ENCODE peak calls at places on chromosomes 4 and X, in five cellular contexts. E is HEK293T, S is GM03348, W is cardiac fibroblast, P is globus pallidus. G is an unnamed sample.

GRCh38 chr4:121304843-121305348 is 75.9 kb downstream of the QRFPR start:
- DNase-seq in P (no peak), E (no peak), W (no peak), S (no peak), G (no peak)

GRCh38 chr4:98663226-98664006 is 5.0 kb upstream of the TSPAN5 start:
- DNase-seq in E (no peak), W (no peak), S (no peak), P (no peak), G (no peak)

GRCh38 chr4:153204247-153205027 is at the start of gene TRIM2:
- DNase-seq in P (peak; percentile 97), E (peak; percentile 56), S (peak; percentile 53), W (peak; percentile 84), G (no peak)

GRCh38 chr4:87947381-87948160 is 27.9 kb upstream of the SPP1 start:
- DNase-seq in S (no peak), W (no peak), P (no peak), E (no peak), G (no peak)

GRCh38 chr4:99378876-99379275 is 26.3 kb upstream of the ADH1C start:
- DNase-seq in W (no peak), S (no peak), P (no peak), E (no peak), G (no peak)

GRCh38 chr4:53365121-53365485 is 758 bp downstream of the SCFD2 start:
- DNase-seq in E (peak; percentile 42), P (no peak), W (peak; percentile 23), S (peak; percentile 31), G (no peak)

GRCh38 chr4:170038232-170038631 is 12.0 kb upstream of the MFAP3L start:
- DNase-seq in E (no peak), P (no peak), S (no peak), W (no peak), G (no peak)

GRCh38 chr4:158858410-158859189 is 89.8 kb downstream of the FNIP2 start:
- DNase-seq in S (peak; percentile 43), E (no peak), P (no peak), W (no peak), G (peak; percentile 20)

GRCh38 chr4:178976861-178977260 is 1534.6 kb upstream of the AGA start:
- DNase-seq in S (no peak), P (no peak), W (no peak), E (no peak), G (no peak)

GRCh38 chr4:73450398-73451004 is 14.5 kb downstream of the AFP start:
- DNase-seq in E (no peak), S (peak; percentile 74), W (peak; percentile 78), P (no peak), G (no peak)

GRCh38 chr4:39526810-39527295 is 386 bp downstream of the UGDH start:
- DNase-seq in S (no peak), W (no peak), E (no peak), P (peak; percentile 30), G (no peak)

GRCh38 chr4:186936496-186937375 is 213.1 kb upstream of the FAT1 start:
- DNase-seq in E (no peak), W (peak; percentile 75), P (no peak), S (peak; percentile 56), G (no peak)

GRCh38 chrX:46575991-46576392 is 2.4 kb downstream of the CHST7 start:
- DNase-seq in W (peak; percentile 66), S (peak; percentile 12), P (no peak), E (no peak), G (no peak)

GRCh38 chr4:112813790-112814189 is 176.8 kb downstream of the LARP7 start:
- DNase-seq in E (no peak), W (peak; percentile 24), S (peak; percentile 40), P (no peak), G (no peak)

GRCh38 chr4:163121689-163122088 is 45.0 kb downstream of the NAF1 start:
- DNase-seq in S (no peak), E (no peak), P (no peak), W (peak; percentile 8), G (no peak)

GRCh38 chrX:39418132-39418935 is 617.1 kb downstream of the MID1IP1 start:
- DNase-seq in S (no peak), W (peak; percentile 12), P (no peak), E (no peak), G (no peak)

GRCh38 chr4:188015025-188015778 is 19.6 kb downstream of the ZFP42 start:
- DNase-seq in P (no peak), W (peak; percentile 13), S (peak; percentile 31), E (no peak), G (no peak)

GRCh38 chr4:81845273-81845672 is 373.6 kb upstream of the RASGEF1B start:
- DNase-seq in P (no peak), E (no peak), S (no peak), W (no peak), G (no peak)

GRCh38 chrX:41558531-41558930 is 111.4 kb downstream of the NYX start:
- DNase-seq in S (peak; percentile 22), P (peak; percentile 22), W (peak; percentile 45), E (peak; percentile 32), G (no peak)

GRCh38 chr4:181909368-181909767 is 333.8 kb upstream of the TENM3 start:
- DNase-seq in P (no peak), W (peak; percentile 49), S (peak; percentile 86), E (no peak), G (no peak)

GRCh38 chr4:109947918-109948317 is 35.2 kb downstream of the EGF start:
- DNase-seq in E (no peak), P (no peak), S (no peak), W (no peak), G (no peak)

GRCh38 chr4:156598138-156598681 is 373.4 kb downstream of the PDGFC start:
- DNase-seq in W (peak; percentile 68), E (no peak), S (no peak), P (no peak), G (no peak)

GRCh38 chrX:56281789-56282188 is 49.6 kb downstream of the KLF8 start:
- DNase-seq in W (peak; percentile 31), P (peak; percentile 16), S (peak; percentile 23), E (no peak), G (no peak)

GRCh38 chr4:181536196-181536746 is 706.9 kb upstream of the TENM3 start:
- DNase-seq in P (no peak), S (no peak), E (no peak), W (no peak), G (no peak)

GRCh38 chr4:28225689-28226353 is 1365.2 kb downstream of the STIM2 start:
- DNase-seq in P (peak; percentile 78), W (peak; percentile 4), E (no peak), S (no peak), G (no peak)

GRCh38 chr4:106344324-106344970 is 24.1 kb downstream of the GIMD1 start:
- DNase-seq in P (no peak), S (peak; percentile 25), E (no peak), W (peak; percentile 52), G (no peak)

GRCh38 chr4:182975806-182976205 is 58.6 kb upstream of the DCTD start:
- DNase-seq in W (peak; percentile 66), S (peak; percentile 78), E (no peak), P (no peak), G (no peak)

GRCh38 chrX:151752847-151753246 is 18.3 kb downstream of the CNGA2 start:
- DNase-seq in P (no peak), W (no peak), S (no peak), E (no peak), G (no peak)

GRCh38 chrX:12970691-12971202 is 4.2 kb upstream of the TMSB4X start:
- DNase-seq in W (peak; percentile 81), E (no peak), P (peak; percentile 71), S (peak; percentile 45), G (no peak)

GRCh38 chrX:16785247-16786138 is 773 bp upstream of the TXLNG start:
- DNase-seq in W (no peak), S (no peak), P (no peak), E (no peak), G (no peak)

GRCh38 chrX:136823175-136823574 is 42.4 kb upstream of the ARHGEF6 start:
- DNase-seq in E (no peak), W (no peak), S (peak; percentile 19), P (no peak), G (no peak)

GRCh38 chr4:24632011-24632410 is 47.7 kb upstream of the DHX15 start:
- DNase-seq in W (no peak), E (no peak), P (no peak), S (no peak), G (no peak)

GRCh38 chr4:6649216-6649615 is 8.7 kb downstream of the MRFAP1 start:
- DNase-seq in E (no peak), S (no peak), P (no peak), W (no peak), G (no peak)

GRCh38 chr4:110106946-110107325 is 91.5 kb downstream of the ELOVL6 start:
- DNase-seq in W (peak; percentile 65), P (no peak), E (no peak), S (peak; percentile 12), G (no peak)

GRCh38 chr4:38568768-38569167 is 95.2 kb upstream of the KLF3 start:
- DNase-seq in S (no peak), E (no peak), W (no peak), P (peak; percentile 72), G (no peak)

GRCh38 chrX:45903781-45904201 is 641.4 kb downstream of the ZNF674 start:
- DNase-seq in P (no peak), S (no peak), W (no peak), E (no peak), G (no peak)

GRCh38 chr4:2818351-2818939 is 25.2 kb upstream of the ADD1 start:
- DNase-seq in W (no peak), S (peak; percentile 63), P (no peak), E (peak; percentile 45), G (no peak)

GRCh38 chr4:180828455-180829018 is 1414.7 kb upstream of the TENM3 start:
- DNase-seq in S (peak; percentile 65), P (peak; percentile 73), W (peak; percentile 84), E (peak; percentile 12), G (no peak)

GRCh38 chrX:83508006-83508405 is at the start of gene POU3F4:
- DNase-seq in E (no peak), P (peak; percentile 61), S (peak; percentile 12), W (no peak), G (no peak)

G was measured in D721Med.